ENCODE peak calls at places on chromosomes 16 and 17, in four cellular contexts. V, D, Z and X are unnamed samples.

GRCh38 chr17:78862073-78863023 is 21.7 kb upstream of the USP36 start:
- DNase-seq in V (no peak), D (peak), Z (peak), X (peak)

GRCh38 chr16:87541004-87541881 is 48.4 kb upstream of the ZCCHC14 start:
- DNase-seq in V (no peak), D (no peak), Z (peak), X (no peak)

GRCh38 chr16:84607694-84608093 is 10.2 kb downstream of the COTL1 start:
- DNase-seq in V (no peak), D (no peak), Z (no peak), X (no peak)

GRCh38 chr17:79947351-79948031 is 88.2 kb downstream of the TBC1D16 start:
- DNase-seq in V (no peak), D (no peak), Z (peak), X (no peak)

GRCh38 chr17:81191646-81192045 is 25.6 kb upstream of the AATK start:
- DNase-seq in V (no peak), D (no peak), Z (no peak), X (no peak)

GRCh38 chr16:21626659-21627277 is 25.6 kb downstream of the IGSF6 start:
- DNase-seq in V (no peak), D (peak), Z (peak), X (no peak)

GRCh38 chr16:24717411-24717810 is 12.0 kb upstream of the TNRC6A start:
- DNase-seq in V (no peak), D (no peak), Z (peak), X (no peak)

GRCh38 chr17:59329558-59330313 is 1.7 kb upstream of the YPEL2 start:
- DNase-seq in V (peak), D (peak), Z (peak), X (peak)

GRCh38 chr17:61366715-61367413 is 32.8 kb upstream of the TBX2 start:
- DNase-seq in V (no peak), D (no peak), Z (no peak), X (no peak)

GRCh38 chr17:39872700-39873099 is 4.7 kb downstream of the ZPBP2 start:
- DNase-seq in V (no peak), D (no peak), Z (peak), X (no peak)

GRCh38 chr17:36858119-36859002 is 78.9 kb upstream of the LHX1 start:
- DNase-seq in V (no peak), D (no peak), Z (no peak), X (no peak)

GRCh38 chr17:7416323-7416722 is 3.8 kb upstream of the SPEM1 start:
- DNase-seq in V (no peak), D (no peak), Z (no peak), X (no peak)

GRCh38 chr16:50804290-50804907 is 62.5 kb downstream of the CYLD start:
- DNase-seq in V (no peak), D (no peak), Z (no peak), X (no peak)

DNA sequence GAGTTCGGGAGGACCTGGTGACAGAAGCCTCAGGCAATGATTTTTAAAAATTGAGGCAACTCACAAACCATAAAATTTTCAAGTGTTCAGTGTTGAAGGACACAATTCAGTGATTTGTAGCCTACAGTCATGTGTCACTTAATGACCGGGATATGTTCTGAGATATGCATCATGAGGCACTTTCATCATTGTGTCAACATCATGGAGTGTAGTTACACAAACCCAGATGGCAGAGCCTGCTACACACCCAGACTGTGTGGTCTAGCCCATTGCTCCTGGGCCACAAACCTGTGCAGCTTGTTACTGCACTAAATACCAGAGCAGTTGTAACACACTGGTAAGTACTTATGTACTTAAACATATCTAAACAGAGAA is 1.6 kb downstream of the PRSS41 start:
- DNase-seq in V (no peak), D (no peak), Z (peak), X (peak)
- TF ChIP-seq CEBPB in V (no peak), D (no peak), Z (no peak), X (no peak)

GRCh38 chr17:9072626-9073339 is 51.5 kb downstream of the NTN1 start:
- DNase-seq in V (no peak), D (no peak), Z (no peak), X (no peak)
- TF ChIP-seq CEBPB in V (no peak), D (no peak), Z (no peak), X (no peak)

GRCh38 chr16:54286330-54287017 is at the start of gene IRX3:
- DNase-seq in V (peak), D (peak), Z (peak), X (peak)
- TF ChIP-seq CEBPB in V (no peak), D (no peak), Z (no peak), X (no peak)

GRCh38 chr16:77869997-77870813 is 81.8 kb downstream of the VAT1L start:
- DNase-seq in V (no peak), D (no peak), Z (no peak), X (no peak)
- TF ChIP-seq CEBPB in V (no peak), D (no peak), Z (no peak), X (no peak)

GRCh38 chr16:57752203-57752580 is 16.6 kb downstream of the KATNB1 start:
- DNase-seq in V (peak), D (no peak), Z (no peak), X (no peak)

GRCh38 chr16:57754354-57755060 is 18.9 kb downstream of the KATNB1 start:
- DNase-seq in V (no peak), D (no peak), Z (no peak), X (no peak)

GRCh38 chr16:57753448-57754353 is 18.1 kb downstream of the KATNB1 start:
- DNase-seq in V (no peak), D (no peak), Z (no peak), X (no peak)

GRCh38 chr16:57751539-57752202 is 16.1 kb downstream of the KATNB1 start:
- DNase-seq in V (peak), D (no peak), Z (no peak), X (no peak)

GRCh38 chr16:57752581-57753447 is 17.2 kb downstream of the KATNB1 start:
- DNase-seq in V (peak), D (no peak), Z (no peak), X (no peak)
- TF ChIP-seq CEBPB in V (no peak), D (no peak), Z (no peak), X (no peak)

GRCh38 chr16:77789646-77790370 is 1.4 kb downstream of the VAT1L start:
- DNase-seq in V (peak), D (no peak), Z (no peak), X (no peak)
- TF ChIP-seq CEBPB in V (no peak), D (no peak), Z (no peak), X (no peak)

DNA sequence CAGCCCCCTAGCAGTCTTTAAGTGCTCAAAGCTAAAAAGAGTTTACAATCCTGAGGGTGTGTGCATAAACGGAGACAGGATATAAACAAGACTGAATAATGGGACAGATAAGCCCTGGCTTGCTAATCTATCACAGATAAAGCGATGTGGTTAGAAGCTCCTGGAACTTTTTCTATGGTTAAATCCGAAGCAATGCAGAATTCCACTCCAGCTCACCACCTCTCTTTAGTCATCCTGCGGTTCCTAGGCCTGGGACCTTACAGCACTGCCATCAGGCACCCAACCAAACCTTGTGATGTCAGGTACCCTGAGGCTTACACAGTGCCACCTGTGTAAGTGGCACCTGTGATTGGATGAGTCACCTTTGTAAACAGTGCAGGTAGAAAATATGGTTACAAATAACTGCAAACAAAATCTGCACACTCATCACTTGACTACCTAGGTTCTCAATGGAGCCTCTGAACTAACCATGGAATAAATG is 31.5 kb upstream of the B4GALNT2 start:
- DNase-seq in V (no peak), D (peak), Z (peak), X (no peak)
- TF ChIP-seq CEBPB in V (no peak), D (peak), Z (peak), X (no peak)

GRCh38 chr16:8660841-8661301 is 13.5 kb upstream of the ABAT start:
- DNase-seq in V (peak), D (peak), Z (peak), X (peak)
- TF ChIP-seq CEBPB in V (no peak), D (no peak), Z (no peak), X (no peak)

GRCh38 chr16:8063151-8063550 is 527.2 kb downstream of the TMEM114 start:
- DNase-seq in V (no peak), D (no peak), Z (no peak), X (no peak)
- TF ChIP-seq CEBPB in V (no peak), D (no peak), Z (no peak), X (no peak)

GRCh38 chr17:29215717-29216116 is 30.9 kb upstream of the CRYBA1 start:
- DNase-seq in V (no peak), D (no peak), Z (peak), X (no peak)
- TF ChIP-seq CEBPB in V (no peak), D (no peak), Z (peak), X (no peak)